ENCODE peak calls at places on chromosomes 5 and 9, in four cellular contexts. D is HFF-Myc, B is renal cortical epithelial cell, I is A549. X is an unnamed sample.
A peak's percentile ranks its signal among the peaks of the same experiment; 100 is the strongest.

GRCh38 chr5:42836070-42836769 is 24.5 kb upstream of the SELENOP start:
- DNase-seq in D (no peak), B (no peak), I (no peak), X (no peak)

GRCh38 chr5:40381676-40382363 is 297.9 kb upstream of the PTGER4 start:
- DNase-seq in D (peak; percentile 11), B (peak; percentile 49), I (peak; percentile 31), X (no peak)

GRCh38 chr9:6199596-6199995 is 16.0 kb upstream of the IL33 start:
- DNase-seq in D (no peak), B (no peak), I (no peak), X (no peak)

GRCh38 chr5:75507841-75508240 is 3.6 kb downstream of the CERT1 start:
- DNase-seq in B (no peak), I (no peak), D (no peak), X (no peak)

GRCh38 chr5:54442271-54442670 is 13.2 kb upstream of the HSPB3 start:
- DNase-seq in D (no peak), B (peak; percentile 13), I (no peak), X (no peak)

GRCh38 chr5:41068169-41068568 is 3.0 kb downstream of the MROH2B start:
- DNase-seq in I (no peak), B (peak; percentile 4), D (no peak), X (no peak)

GRCh38 chr5:41721521-41721920 is 148.7 kb downstream of the OXCT1 start:
- DNase-seq in B (no peak), D (no peak), I (no peak), X (no peak)

GRCh38 chr9:98801969-98802371 is 5.5 kb upstream of the GALNT12 start:
- DNase-seq in B (no peak), D (no peak), I (no peak), X (no peak)

GRCh38 chr5:151905639-151906038 is 19.0 kb downstream of the GLRA1 start:
- DNase-seq in I (no peak), B (peak; percentile 96), D (no peak), X (no peak)

GRCh38 chr9:98854206-98854756 is 46.8 kb downstream of the GALNT12 start:
- DNase-seq in I (no peak), B (no peak), D (no peak), X (no peak)

GRCh38 chr5:98839469-98840383 is 66.3 kb downstream of the RGMB start:
- DNase-seq in I (peak; percentile 26), D (no peak), B (peak; percentile 33), X (peak; percentile 26)

GRCh38 chr9:215631-216155 is 1.0 kb downstream of the DOCK8 start:
- DNase-seq in D (no peak), B (peak; percentile 53), I (no peak), X (no peak)

GRCh38 chr9:137437691-137438590 is 3.2 kb downstream of the ENTPD8 start:
- DNase-seq in D (no peak), B (no peak), I (no peak), X (no peak)

GRCh38 chr5:134465856-134466240 is 54.2 kb upstream of the CDKN2AIPNL start:
- DNase-seq in D (peak; percentile 54), B (peak; percentile 84), I (peak; percentile 92), X (peak; percentile 80)

GRCh38 chr9:76044420-76044819 is 153.9 kb downstream of the PCSK5 start:
- DNase-seq in D (no peak), I (no peak), B (peak; percentile 37), X (no peak)

GRCh38 chr5:100903036-100903887 is at the start of gene ST8SIA4:
- DNase-seq in I (peak; percentile 79), B (peak; percentile 42), D (no peak), X (peak; percentile 67)

GRCh38 chr5:61280205-61280604 is 51.9 kb upstream of the ZSWIM6 start:
- DNase-seq in D (peak; percentile 46), B (peak; percentile 93), I (no peak), X (peak; percentile 87)